ENCODE peak calls at places on chromosomes 7 and 10, in ten cellular contexts. One of them, this sample, is unnamed.

GRCh38 chr10:44857363-44858016 is 53.6 kb upstream of the TMEM72 start:
- DNase-seq in AG09309: peak
- DNase-seq in gastrocnemius medialis: peak
- DNase-seq in bronchial epithelial cell: peak
- DNase-seq in SJSA1: peak
- DNase-seq in left ventricle myocardium inferior: peak
- DNase-seq in CD8-positive, alpha-beta T cell: peak
- DNase-seq in cardiac fibroblast: peak
- DNase-seq in prostate gland: no peak
- DNase-seq in transverse colon: peak
- DNase-seq in this sample: peak

GRCh38 chr7:112081778-112082177 is 124.4 kb downstream of the DOCK4 start:
- DNase-seq in AG09309: no peak
- DNase-seq in gastrocnemius medialis: no peak
- DNase-seq in bronchial epithelial cell: no peak
- DNase-seq in SJSA1: no peak
- DNase-seq in left ventricle myocardium inferior: no peak
- DNase-seq in CD8-positive, alpha-beta T cell: no peak
- DNase-seq in cardiac fibroblast: no peak
- DNase-seq in prostate gland: no peak
- DNase-seq in transverse colon: no peak
- DNase-seq in this sample: no peak

GRCh38 chr7:54960517-54960916 is 58.3 kb upstream of the EGFR start:
- DNase-seq in AG09309: no peak
- DNase-seq in gastrocnemius medialis: no peak
- DNase-seq in bronchial epithelial cell: peak
- DNase-seq in SJSA1: peak
- DNase-seq in left ventricle myocardium inferior: no peak
- DNase-seq in CD8-positive, alpha-beta T cell: no peak
- DNase-seq in cardiac fibroblast: peak
- DNase-seq in prostate gland: no peak
- DNase-seq in transverse colon: no peak
- DNase-seq in this sample: no peak

GRCh38 chr10:71515531-71516172 is 118.9 kb downstream of the CDH23 start:
- DNase-seq in AG09309: no peak
- DNase-seq in gastrocnemius medialis: no peak
- DNase-seq in bronchial epithelial cell: no peak
- DNase-seq in SJSA1: no peak
- DNase-seq in left ventricle myocardium inferior: no peak
- DNase-seq in CD8-positive, alpha-beta T cell: no peak
- DNase-seq in cardiac fibroblast: no peak
- DNase-seq in prostate gland: no peak
- DNase-seq in transverse colon: no peak
- DNase-seq in this sample: no peak

GRCh38 chr10:24727811-24728210 is 4.1 kb upstream of the ARHGAP21 start:
- DNase-seq in AG09309: no peak
- DNase-seq in gastrocnemius medialis: no peak
- DNase-seq in bronchial epithelial cell: no peak
- DNase-seq in SJSA1: peak
- DNase-seq in left ventricle myocardium inferior: no peak
- DNase-seq in CD8-positive, alpha-beta T cell: no peak
- DNase-seq in cardiac fibroblast: peak
- DNase-seq in prostate gland: no peak
- DNase-seq in transverse colon: no peak
- DNase-seq in this sample: peak

GRCh38 chr7:95501261-95501816 is 15.6 kb downstream of the ASB4 start:
- DNase-seq in AG09309: no peak
- DNase-seq in gastrocnemius medialis: no peak
- DNase-seq in bronchial epithelial cell: peak
- DNase-seq in SJSA1: peak
- DNase-seq in left ventricle myocardium inferior: no peak
- DNase-seq in CD8-positive, alpha-beta T cell: no peak
- DNase-seq in cardiac fibroblast: no peak
- DNase-seq in prostate gland: no peak
- DNase-seq in transverse colon: no peak
- DNase-seq in this sample: peak

GRCh38 chr7:77238703-77239136 is 39.1 kb upstream of the FGL2 start:
- DNase-seq in AG09309: no peak
- DNase-seq in gastrocnemius medialis: no peak
- DNase-seq in bronchial epithelial cell: no peak
- DNase-seq in SJSA1: no peak
- DNase-seq in left ventricle myocardium inferior: no peak
- DNase-seq in CD8-positive, alpha-beta T cell: no peak
- DNase-seq in cardiac fibroblast: no peak
- DNase-seq in prostate gland: no peak
- DNase-seq in transverse colon: no peak
- DNase-seq in this sample: no peak

GRCh38 chr7:30171753-30172447 is 37.1 kb downstream of the MTURN start:
- DNase-seq in AG09309: no peak
- DNase-seq in gastrocnemius medialis: no peak
- DNase-seq in bronchial epithelial cell: peak
- DNase-seq in SJSA1: peak
- DNase-seq in left ventricle myocardium inferior: no peak
- DNase-seq in CD8-positive, alpha-beta T cell: no peak
- DNase-seq in cardiac fibroblast: no peak
- DNase-seq in prostate gland: no peak
- DNase-seq in transverse colon: no peak
- DNase-seq in this sample: no peak

GRCh38 chr7:104137971-104138370 is 69.8 kb downstream of the ORC5 start:
- DNase-seq in AG09309: peak
- DNase-seq in gastrocnemius medialis: no peak
- DNase-seq in bronchial epithelial cell: peak
- DNase-seq in SJSA1: peak
- DNase-seq in left ventricle myocardium inferior: no peak
- DNase-seq in CD8-positive, alpha-beta T cell: no peak
- DNase-seq in cardiac fibroblast: peak
- DNase-seq in prostate gland: no peak
- DNase-seq in transverse colon: no peak
- DNase-seq in this sample: no peak

GRCh38 chr7:104136561-104136960 is 71.3 kb downstream of the ORC5 start:
- DNase-seq in AG09309: no peak
- DNase-seq in gastrocnemius medialis: no peak
- DNase-seq in bronchial epithelial cell: no peak
- DNase-seq in SJSA1: no peak
- DNase-seq in left ventricle myocardium inferior: no peak
- DNase-seq in CD8-positive, alpha-beta T cell: no peak
- DNase-seq in cardiac fibroblast: no peak
- DNase-seq in prostate gland: no peak
- DNase-seq in transverse colon: no peak
- DNase-seq in this sample: no peak

GRCh38 chr7:104136981-104137380 is 70.8 kb downstream of the ORC5 start:
- DNase-seq in AG09309: no peak
- DNase-seq in gastrocnemius medialis: no peak
- DNase-seq in bronchial epithelial cell: no peak
- DNase-seq in SJSA1: no peak
- DNase-seq in left ventricle myocardium inferior: no peak
- DNase-seq in CD8-positive, alpha-beta T cell: no peak
- DNase-seq in cardiac fibroblast: no peak
- DNase-seq in prostate gland: no peak
- DNase-seq in transverse colon: no peak
- DNase-seq in this sample: no peak

GRCh38 chr7:104137511-104137910 is 70.3 kb downstream of the ORC5 start:
- DNase-seq in AG09309: no peak
- DNase-seq in gastrocnemius medialis: no peak
- DNase-seq in bronchial epithelial cell: no peak
- DNase-seq in SJSA1: no peak
- DNase-seq in left ventricle myocardium inferior: no peak
- DNase-seq in CD8-positive, alpha-beta T cell: no peak
- DNase-seq in cardiac fibroblast: no peak
- DNase-seq in prostate gland: no peak
- DNase-seq in transverse colon: no peak
- DNase-seq in this sample: no peak

DNA sequence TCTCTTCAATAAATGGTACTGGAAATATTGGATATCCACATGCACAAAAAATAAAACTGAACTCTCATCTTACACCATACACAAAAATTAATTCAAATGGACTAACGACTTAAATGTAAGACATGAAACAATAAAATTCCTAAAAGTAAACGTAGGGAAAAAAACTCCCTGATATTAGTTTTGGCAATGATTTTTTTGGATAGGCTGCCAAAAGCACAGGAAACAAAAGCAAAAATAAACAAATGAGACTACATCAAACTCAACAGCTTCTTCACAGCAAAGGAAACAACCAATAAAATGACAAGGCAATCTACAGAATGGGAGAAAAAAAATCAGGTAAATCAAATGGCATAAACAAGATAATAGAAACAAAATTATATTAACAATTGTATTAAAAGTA is 65.7 kb downstream of the ORC5 start:
- DNase-seq in AG09309: no peak
- DNase-seq in gastrocnemius medialis: no peak
- DNase-seq in bronchial epithelial cell: no peak
- DNase-seq in SJSA1: no peak
- DNase-seq in left ventricle myocardium inferior: no peak
- DNase-seq in CD8-positive, alpha-beta T cell: no peak
- DNase-seq in cardiac fibroblast: peak
- DNase-seq in prostate gland: no peak
- DNase-seq in transverse colon: no peak
- DNase-seq in this sample: no peak
- H3K4me3 ChIP-seq in AG09309: no peak
- H3K4me3 ChIP-seq in gastrocnemius medialis: no peak
- H3K4me3 ChIP-seq in bronchial epithelial cell: no peak
- H3K4me3 ChIP-seq in SJSA1: no peak
- H3K4me3 ChIP-seq in left ventricle myocardium inferior: no peak
- H3K4me3 ChIP-seq in CD8-positive, alpha-beta T cell: no peak
- H3K4me3 ChIP-seq in cardiac fibroblast: no peak
- H3K4me3 ChIP-seq in prostate gland: no peak
- H3K4me3 ChIP-seq in transverse colon: no peak
- H3K4me3 ChIP-seq in this sample: no peak

GRCh38 chr7:132575987-132576722 is at the start of gene PLXNA4:
- DNase-seq in AG09309: no peak
- DNase-seq in gastrocnemius medialis: no peak
- DNase-seq in bronchial epithelial cell: no peak
- DNase-seq in SJSA1: no peak
- DNase-seq in left ventricle myocardium inferior: no peak
- DNase-seq in CD8-positive, alpha-beta T cell: no peak
- DNase-seq in cardiac fibroblast: peak
- DNase-seq in prostate gland: no peak
- DNase-seq in transverse colon: no peak
- DNase-seq in this sample: peak

GRCh38 chr7:132575336-132575986 is 809 bp downstream of the PLXNA4 start:
- DNase-seq in AG09309: peak
- DNase-seq in gastrocnemius medialis: no peak
- DNase-seq in bronchial epithelial cell: peak
- DNase-seq in SJSA1: peak
- DNase-seq in left ventricle myocardium inferior: peak
- DNase-seq in CD8-positive, alpha-beta T cell: no peak
- DNase-seq in cardiac fibroblast: peak
- DNase-seq in prostate gland: no peak
- DNase-seq in transverse colon: peak
- DNase-seq in this sample: peak

GRCh38 chr7:132574281-132574680 is 2.0 kb downstream of the PLXNA4 start:
- DNase-seq in AG09309: no peak
- DNase-seq in gastrocnemius medialis: no peak
- DNase-seq in bronchial epithelial cell: no peak
- DNase-seq in SJSA1: no peak
- DNase-seq in left ventricle myocardium inferior: no peak
- DNase-seq in CD8-positive, alpha-beta T cell: no peak
- DNase-seq in cardiac fibroblast: no peak
- DNase-seq in prostate gland: no peak
- DNase-seq in transverse colon: no peak
- DNase-seq in this sample: peak

GRCh38 chr7:132571970-132572369 is 4.3 kb downstream of the PLXNA4 start:
- DNase-seq in AG09309: no peak
- DNase-seq in gastrocnemius medialis: no peak
- DNase-seq in bronchial epithelial cell: no peak
- DNase-seq in SJSA1: no peak
- DNase-seq in left ventricle myocardium inferior: no peak
- DNase-seq in CD8-positive, alpha-beta T cell: no peak
- DNase-seq in cardiac fibroblast: no peak
- DNase-seq in prostate gland: no peak
- DNase-seq in transverse colon: no peak
- DNase-seq in this sample: no peak

DNA sequence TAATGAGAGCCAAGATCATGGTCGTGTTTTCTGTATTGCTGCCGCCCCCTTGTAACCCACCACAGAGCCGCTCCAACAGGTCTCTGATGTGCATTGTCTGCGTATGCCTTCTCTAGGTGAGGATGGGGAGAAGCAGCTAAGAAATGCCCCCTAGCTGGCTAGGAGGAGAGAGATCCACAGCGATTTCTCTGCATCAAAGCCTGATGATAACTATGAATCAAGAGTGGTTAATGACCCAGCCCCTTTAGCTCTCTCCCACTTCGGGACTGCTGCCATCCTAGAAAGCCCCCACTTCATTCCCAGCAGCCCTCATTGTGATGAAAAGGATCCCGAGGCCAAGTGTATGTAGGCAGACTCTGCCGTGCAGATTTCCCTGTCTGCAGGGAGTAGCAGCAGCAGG is 3.0 kb downstream of the PLXNA4 start:
- DNase-seq in AG09309: no peak
- DNase-seq in gastrocnemius medialis: no peak
- DNase-seq in bronchial epithelial cell: no peak
- DNase-seq in SJSA1: no peak
- DNase-seq in left ventricle myocardium inferior: no peak
- DNase-seq in CD8-positive, alpha-beta T cell: no peak
- DNase-seq in cardiac fibroblast: no peak
- DNase-seq in prostate gland: no peak
- DNase-seq in transverse colon: no peak
- DNase-seq in this sample: no peak
- H3K4me3 ChIP-seq in AG09309: no peak
- H3K4me3 ChIP-seq in gastrocnemius medialis: no peak
- H3K4me3 ChIP-seq in bronchial epithelial cell: no peak
- H3K4me3 ChIP-seq in SJSA1: no peak
- H3K4me3 ChIP-seq in left ventricle myocardium inferior: no peak
- H3K4me3 ChIP-seq in CD8-positive, alpha-beta T cell: no peak
- H3K4me3 ChIP-seq in cardiac fibroblast: no peak
- H3K4me3 ChIP-seq in prostate gland: no peak
- H3K4me3 ChIP-seq in transverse colon: no peak
- H3K4me3 ChIP-seq in this sample: no peak

DNA sequence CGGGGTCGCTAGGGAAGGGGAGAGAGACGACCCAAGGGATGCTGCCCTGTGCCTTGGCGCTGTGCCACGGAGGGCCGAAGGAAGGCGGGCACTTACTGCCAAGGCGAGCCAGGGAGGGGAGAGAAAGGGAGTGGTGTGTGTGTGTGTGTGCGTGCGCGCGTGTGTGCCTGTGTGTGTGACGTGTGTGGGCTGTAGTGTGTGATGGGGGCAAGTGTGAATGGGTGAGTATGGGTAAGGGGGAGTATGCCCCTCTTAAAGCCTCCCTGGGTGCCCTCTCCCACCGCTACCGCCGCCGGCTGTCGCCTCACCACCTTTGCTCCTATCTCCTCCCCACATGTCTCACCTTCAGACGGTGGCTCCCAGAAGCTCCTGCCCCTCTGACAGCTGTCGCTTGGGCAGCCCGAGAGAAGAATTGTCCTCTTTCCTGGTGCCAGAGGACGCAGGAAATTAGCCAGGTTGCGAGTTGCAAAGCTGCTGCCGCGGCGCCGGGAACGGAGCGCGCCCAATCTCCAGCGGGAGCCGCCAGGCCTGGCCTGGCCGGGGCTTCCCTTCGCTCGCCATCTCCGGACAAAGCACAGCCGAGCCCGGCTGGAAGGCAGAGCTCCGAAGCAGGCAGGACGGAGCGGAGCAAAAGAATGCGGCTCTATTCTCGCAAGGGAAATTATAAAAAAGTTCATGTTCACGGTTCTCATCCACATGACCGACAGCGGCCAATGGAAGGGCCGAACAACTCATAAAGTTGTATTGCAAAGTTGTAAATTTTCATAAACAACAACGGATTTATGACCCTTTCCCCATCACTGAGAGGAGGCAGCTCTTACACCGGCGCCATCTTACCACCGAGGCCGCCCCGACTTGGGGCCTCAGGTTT is at the start of gene HOXA3:
- DNase-seq in AG09309: no peak
- DNase-seq in gastrocnemius medialis: no peak
- DNase-seq in bronchial epithelial cell: no peak
- DNase-seq in SJSA1: no peak
- DNase-seq in left ventricle myocardium inferior: peak
- DNase-seq in CD8-positive, alpha-beta T cell: no peak
- DNase-seq in cardiac fibroblast: no peak
- DNase-seq in prostate gland: no peak
- DNase-seq in transverse colon: peak
- DNase-seq in this sample: peak
- H3K4me3 ChIP-seq in AG09309: peak
- H3K4me3 ChIP-seq in gastrocnemius medialis: peak
- H3K4me3 ChIP-seq in bronchial epithelial cell: no peak
- H3K4me3 ChIP-seq in SJSA1: peak
- H3K4me3 ChIP-seq in left ventricle myocardium inferior: peak
- H3K4me3 ChIP-seq in CD8-positive, alpha-beta T cell: peak
- H3K4me3 ChIP-seq in cardiac fibroblast: no peak
- H3K4me3 ChIP-seq in prostate gland: peak
- H3K4me3 ChIP-seq in transverse colon: peak
- H3K4me3 ChIP-seq in this sample: no peak

DNA sequence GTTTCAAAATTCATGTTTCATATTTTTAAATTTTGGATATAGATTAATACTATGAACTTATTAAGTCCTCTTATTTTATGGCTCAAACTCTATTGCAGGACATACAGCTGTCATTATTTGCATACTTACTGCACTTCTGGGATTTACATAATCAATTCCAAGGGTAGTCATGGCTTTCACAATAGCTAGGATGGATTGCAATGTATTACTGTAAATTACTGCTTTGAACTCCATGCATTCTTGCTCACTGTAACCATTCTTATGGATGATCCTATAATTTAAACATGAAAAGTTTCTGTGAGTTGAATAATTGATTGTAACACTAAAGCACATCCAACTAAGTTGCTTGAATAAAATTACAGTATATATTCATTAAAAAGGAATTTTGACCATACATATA is 23.5 kb downstream of the GNAT3 start:
- DNase-seq in AG09309: no peak
- DNase-seq in gastrocnemius medialis: no peak
- DNase-seq in bronchial epithelial cell: peak
- DNase-seq in SJSA1: no peak
- DNase-seq in left ventricle myocardium inferior: no peak
- DNase-seq in CD8-positive, alpha-beta T cell: no peak
- DNase-seq in cardiac fibroblast: no peak
- DNase-seq in prostate gland: no peak
- DNase-seq in transverse colon: no peak
- DNase-seq in this sample: no peak
- H3K4me3 ChIP-seq in AG09309: no peak
- H3K4me3 ChIP-seq in gastrocnemius medialis: no peak
- H3K4me3 ChIP-seq in bronchial epithelial cell: no peak
- H3K4me3 ChIP-seq in SJSA1: no peak
- H3K4me3 ChIP-seq in left ventricle myocardium inferior: no peak
- H3K4me3 ChIP-seq in CD8-positive, alpha-beta T cell: no peak
- H3K4me3 ChIP-seq in cardiac fibroblast: no peak
- H3K4me3 ChIP-seq in prostate gland: no peak
- H3K4me3 ChIP-seq in transverse colon: no peak
- H3K4me3 ChIP-seq in this sample: no peak